ENCODE peak calls at places on chromosomes 11 and 22, in six cellular contexts. R is WTC11, G is heart right ventricle, X is NB4, U is prostate gland, M is nephron progenitor cell. B is an unnamed sample.

GRCh38 chr22:41528938-41529561 is 15.2 kb downstream of the POLR3H start:
- DNase-seq in M (no peak), U (no peak), G (no peak), X (no peak), R (no peak), B (no peak)

GRCh38 chr11:64323373-64323772 is 5.5 kb downstream of the PRDX5 start:
- DNase-seq in M (no peak), U (no peak), X (no peak), G (no peak), R (no peak), B (no peak)

GRCh38 chr22:38193580-38193979 is 8.2 kb upstream of the MAFF start:
- DNase-seq in U (no peak), R (no peak), M (no peak), X (peak; percentile 71), G (peak; percentile 61), B (peak; percentile 59)

GRCh38 chr11:30488304-30488998 is 97.7 kb downstream of the MPPED2 start:
- DNase-seq in G (no peak), M (no peak), R (no peak), U (peak; percentile 85), X (no peak), B (peak; percentile 28)

GRCh38 chr22:31475778-31476177 is 13.9 kb downstream of the EIF4ENIF1 start:
- DNase-seq in R (no peak), X (no peak), M (no peak), G (no peak), U (no peak), B (no peak)

GRCh38 chr11:67410984-67411784 is 4.3 kb upstream of the CARNS1 start:
- DNase-seq in U (no peak), G (no peak), M (no peak), R (no peak), X (no peak), B (no peak)

GRCh38 chr11:44008698-44009097 is 39.1 kb upstream of the ACCSL start:
- DNase-seq in M (no peak), U (no peak), G (no peak), X (no peak), R (no peak), B (no peak)

GRCh38 chr22:49163960-49164690 is 663.5 kb downstream of the BRD1 start:
- DNase-seq in M (no peak), G (no peak), R (no peak), X (no peak), U (no peak), B (no peak)

GRCh38 chr11:118051611-118052461 is 25.0 kb upstream of the TMPRSS4 start:
- DNase-seq in U (no peak), X (peak; percentile 48), G (no peak), R (no peak), M (no peak), B (no peak)

GRCh38 chr11:686451-687243 is 8.4 kb downstream of the DEAF1 start:
- DNase-seq in G (no peak), U (no peak), M (no peak), X (no peak), R (no peak), B (no peak)

GRCh38 chr11:7558046-7558445 is 44.2 kb downstream of the PPFIBP2 start:
- DNase-seq in R (no peak), X (no peak), U (no peak), M (no peak), G (no peak), B (no peak)

GRCh38 chr22:40648386-40648785 is 11.9 kb upstream of the MRTFA start:
- DNase-seq in R (no peak), U (no peak), M (no peak), G (no peak), X (no peak), B (no peak)

GRCh38 chr11:122159173-122159701 is 43.2 kb upstream of the BLID start:
- DNase-seq in R (peak; percentile 15), M (peak; percentile 13), X (peak; percentile 18), U (no peak), G (no peak), B (peak; percentile 76)

GRCh38 chr22:30841264-30841663 is 127.3 kb downstream of the MORC2 start:
- DNase-seq in G (no peak), M (no peak), U (no peak), X (no peak), R (no peak), B (peak; percentile 72)

GRCh38 chr22:31300896-31301295 is 8.6 kb upstream of the PIK3IP1 start:
- DNase-seq in U (no peak), G (no peak), X (no peak), M (no peak), R (no peak), B (no peak)

GRCh38 chr11:19956228-19956627 is 204.0 kb downstream of the DBX1 start:
- DNase-seq in R (no peak), X (no peak), G (no peak), M (no peak), U (no peak), B (peak; percentile 51)

GRCh38 chr22:37162221-37163095 is 12.7 kb upstream of the IL2RB start:
- DNase-seq in G (no peak), X (no peak), U (no peak), R (no peak), M (no peak), B (no peak)

GRCh38 chr11:76579047-76579751 is 91.3 kb downstream of the LRRC32 start:
- DNase-seq in X (peak; percentile 26), M (no peak), G (peak; percentile 75), U (no peak), R (peak; percentile 50), B (peak; percentile 76)

GRCh38 chr11:47837929-47838328 is 10.2 kb downstream of the NUP160 start:
- DNase-seq in R (no peak), X (no peak), U (no peak), M (no peak), G (no peak), B (no peak)

DNA sequence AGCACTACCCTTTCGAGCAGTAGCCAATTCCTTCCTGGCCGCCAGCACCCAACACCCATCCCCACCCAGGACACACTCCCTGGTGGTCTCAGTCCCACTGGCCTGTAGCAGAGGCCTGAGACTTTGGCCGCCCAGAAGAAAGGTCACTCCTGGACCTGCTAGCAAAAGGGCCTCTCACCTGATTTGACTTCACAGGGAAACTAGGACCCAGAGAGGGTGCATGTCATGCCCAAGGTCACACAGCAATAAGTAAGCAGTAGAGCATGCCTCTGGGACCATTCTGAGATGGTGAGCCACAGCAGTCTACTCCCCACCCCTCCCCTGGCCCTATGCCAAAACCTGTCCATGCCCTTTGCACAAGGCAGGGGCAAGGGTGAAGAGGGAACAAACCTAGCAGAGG is 7.3 kb downstream of the ARRB1 start:
- DNase-seq in R (no peak), X (no peak), M (no peak), U (no peak), G (no peak), B (no peak)
- TF ChIP-seq CTCF in R (no peak), X (no peak), M (no peak), U (no peak), G (no peak), B (no peak)

DNA sequence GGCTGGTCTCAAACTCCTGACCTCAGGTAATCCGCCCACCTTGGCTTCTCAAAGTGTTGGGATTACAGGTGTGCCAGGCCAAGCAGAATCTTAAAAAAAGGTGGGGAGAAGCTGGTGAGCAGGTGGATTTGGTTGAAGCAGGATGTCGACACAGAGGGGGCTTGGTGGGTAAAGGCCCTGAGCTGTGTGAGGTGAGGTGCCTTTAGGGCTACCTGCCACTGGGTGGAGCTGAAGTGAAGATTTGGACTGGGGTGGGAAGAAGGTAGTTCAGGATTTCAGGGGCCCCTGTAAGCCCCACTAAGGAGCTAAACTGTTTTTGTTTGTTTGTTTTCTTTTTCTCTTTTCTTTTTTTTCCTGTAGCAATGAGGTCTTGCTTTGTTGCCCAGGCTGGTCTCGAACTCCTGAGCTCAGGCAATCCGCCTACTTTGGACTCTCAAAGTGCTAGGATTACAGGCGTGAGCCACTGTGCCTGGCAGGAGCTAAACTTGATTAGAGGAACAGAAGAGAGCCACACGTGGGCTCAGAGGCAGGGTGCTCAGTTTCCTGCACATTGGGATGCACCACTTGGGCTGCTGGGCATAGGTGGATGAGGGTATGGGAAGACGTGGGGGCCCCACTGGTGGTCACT is 6.0 kb downstream of the P2RX6 start:
- DNase-seq in M (no peak), G (no peak), X (peak; percentile 54), R (peak; percentile 68), U (no peak), B (no peak)
- TF ChIP-seq CTCF in M (peak; percentile 15), G (no peak), X (peak; percentile 53), R (peak; percentile 52), U (no peak), B (peak; percentile 28)

GRCh38 chr11:57348052-57348451 is 9.9 kb downstream of the P2RX3 start:
- DNase-seq in M (no peak), U (no peak), G (no peak), R (no peak), X (no peak), B (no peak)
- TF ChIP-seq CTCF in M (no peak), U (no peak), G (no peak), R (no peak), X (no peak), B (no peak)

GRCh38 chr11:16604784-16605439 is 133.5 kb upstream of the C11orf58 start:
- DNase-seq in G (peak; percentile 67), M (peak; percentile 68), R (peak; percentile 50), U (no peak), X (peak; percentile 29), B (no peak)

GRCh38 chr11:16603890-16604783 is 134.3 kb upstream of the C11orf58 start:
- DNase-seq in R (peak; percentile 49), U (peak; percentile 29), X (no peak), M (peak; percentile 60), G (peak; percentile 71), B (no peak)

GRCh38 chr11:16605440-16605970 is 132.9 kb upstream of the C11orf58 start:
- DNase-seq in X (no peak), R (peak; percentile 60), M (peak; percentile 57), G (peak; percentile 43), U (no peak), B (no peak)

GRCh38 chr11:16605971-16606783 is 132.3 kb upstream of the C11orf58 start:
- DNase-seq in U (peak; percentile 90), G (peak; percentile 90), M (peak; percentile 95), X (peak; percentile 80), R (peak; percentile 92), B (peak; percentile 84)

DNA sequence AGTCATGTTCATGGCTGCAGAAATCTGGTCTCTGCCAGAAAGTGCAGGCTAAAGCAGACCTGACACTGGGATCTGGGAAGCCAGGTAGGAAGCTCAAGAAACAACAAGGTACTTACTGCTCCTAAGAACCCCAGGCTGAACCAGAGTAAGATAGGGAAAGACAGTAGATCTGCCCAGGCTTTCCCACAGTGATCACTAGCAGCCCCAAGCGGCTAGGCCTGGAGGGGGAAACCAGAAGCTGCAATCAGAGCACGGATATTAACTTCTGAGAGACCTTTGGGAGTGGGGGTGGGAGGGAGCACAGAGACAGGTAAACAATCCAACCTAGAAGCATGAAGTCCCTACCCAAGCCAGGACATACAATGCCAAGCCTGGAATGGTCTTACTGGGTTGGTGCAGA is 135.2 kb upstream of the C11orf58 start:
- DNase-seq in G (no peak), U (no peak), X (no peak), R (peak; percentile 19), M (no peak), B (no peak)
- TF ChIP-seq CTCF in G (peak; percentile 51), U (no peak), X (no peak), R (no peak), M (no peak), B (no peak)

DNA sequence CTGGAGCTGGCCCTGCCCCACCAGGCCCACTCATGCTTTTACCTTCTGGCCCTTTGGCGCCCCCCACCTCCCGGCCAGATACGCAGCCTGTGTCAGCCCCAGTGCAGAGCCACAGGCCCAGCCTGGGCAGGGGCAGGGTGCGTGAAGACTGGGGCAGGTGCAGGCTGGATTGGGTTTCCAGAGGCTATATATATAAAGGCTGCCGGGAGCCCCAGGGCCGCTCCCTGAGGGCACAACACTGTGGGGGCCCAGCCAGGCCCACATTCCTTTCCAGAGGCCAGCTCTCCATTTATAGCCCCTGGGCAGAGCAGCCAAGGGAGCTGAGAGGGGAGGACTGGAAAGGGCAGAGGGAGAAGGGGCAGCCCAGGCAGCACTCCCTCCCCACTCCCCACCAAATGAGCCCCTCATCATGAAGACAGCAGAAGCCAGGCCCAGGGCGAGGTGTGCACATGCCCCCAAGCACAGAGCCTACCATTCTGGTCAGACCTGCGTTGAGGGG is 5.0 kb upstream of the MYOD1 start:
- DNase-seq in X (no peak), R (peak; percentile 55), M (peak; percentile 20), U (no peak), G (no peak), B (no peak)
- TF ChIP-seq CTCF in X (no peak), R (no peak), M (no peak), U (no peak), G (peak; percentile 7), B (no peak)